ENCODE peak calls at places on chromosomes 3 and 15, in ten cellular contexts. G is mammary epithelial cell, D is suprapubic skin, R is fibroblast of lung, N is kidney, C is colonic mucosa, O is thoracic aorta, Y is cardiac muscle cell, V is PC-9, X is breast epithelium. S is an unnamed sample. For H3K4me1, the result is how much of the 10 kb centered on the place peaks cover.

GRCh38 chr3:150744041-150745026 is 18.6 kb downstream of the SIAH2 start:
- DNase-seq in G (peak), D (no peak), R (no peak), N (no peak), C (no peak), O (no peak), Y (no peak), V (no peak), X (no peak), S (no peak)

GRCh38 chr15:34914316-34914715 is 55.2 kb downstream of the AQR start:
- DNase-seq in G (no peak), D (no peak), R (no peak), N (no peak), C (no peak), O (no peak), Y (no peak), V (no peak), X (no peak), S (no peak)

GRCh38 chr3:150177673-150178378 is 207.1 kb upstream of the PFN2 start:
- DNase-seq in G (peak), D (no peak), R (peak), N (no peak), C (no peak), O (no peak), Y (no peak), V (no peak), X (no peak), S (no peak)

GRCh38 chr15:57476533-57476975 is 100.2 kb downstream of the CGNL1 start:
- DNase-seq in G (peak), D (no peak), R (peak), N (no peak), C (no peak), O (no peak), Y (no peak), V (no peak), X (peak), S (no peak)

GRCh38 chr3:131231710-131232348 is 149.7 kb upstream of the NUDT16 start:
- DNase-seq in G (no peak), D (no peak), R (peak), N (no peak), C (no peak), O (no peak), Y (no peak), V (no peak), X (no peak), S (no peak)

GRCh38 chr3:130508970-130509369 is 8.0 kb upstream of the COL6A6 start:
- DNase-seq in G (no peak), D (no peak), R (peak), N (peak), C (peak), O (no peak), Y (no peak), V (no peak), X (no peak), S (no peak)

GRCh38 chr15:40330368-40330836 is 6.9 kb downstream of the INAFM2 start:
- DNase-seq in G (peak), D (no peak), R (peak), N (peak), C (no peak), O (peak), Y (peak), V (no peak), X (peak), S (no peak)

GRCh38 chr3:184506579-184506978 is 55.0 kb upstream of the EPHB3 start:
- DNase-seq in G (no peak), D (no peak), R (no peak), N (no peak), C (no peak), O (no peak), Y (no peak), V (no peak), X (no peak), S (no peak)

GRCh38 chr3:54235998-54236397 is 113.6 kb downstream of the CACNA2D3 start:
- DNase-seq in G (no peak), D (no peak), R (no peak), N (no peak), C (no peak), O (no peak), Y (no peak), V (no peak), X (no peak), S (no peak)

GRCh38 chr3:126402666-126403302 is 8.1 kb downstream of the CFAP100 start:
- DNase-seq in G (no peak), D (no peak), R (no peak), N (no peak), C (no peak), O (no peak), Y (no peak), V (no peak), X (no peak), S (no peak)

GRCh38 chr3:38634133-38634532 is 15.4 kb downstream of the SCN5A start:
- DNase-seq in G (no peak), D (no peak), R (no peak), N (no peak), C (no peak), O (no peak), Y (no peak), V (peak), X (no peak), S (no peak)

GRCh38 chr15:67032608-67033007 is 32.8 kb upstream of the SMAD3 start:
- DNase-seq in G (no peak), D (no peak), R (no peak), N (no peak), C (no peak), O (no peak), Y (no peak), V (no peak), X (no peak), S (no peak)

GRCh38 chr3:176359211-176359610 is 838.1 kb downstream of the TBL1XR1 start:
- DNase-seq in G (no peak), D (no peak), R (no peak), N (no peak), C (no peak), O (no peak), Y (no peak), V (no peak), X (no peak), S (no peak)
- TF ChIP-seq CTCF in G (no peak), D (no peak), R (no peak), N (no peak), C (no peak), O (no peak), Y (no peak), V (peak), X (no peak), S (no peak)

GRCh38 chr15:100592898-100593297 is 9.1 kb downstream of the LINS1 start:
- DNase-seq in G (peak), D (no peak), R (no peak), N (no peak), C (no peak), O (no peak), Y (no peak), V (no peak), X (no peak), S (no peak)
- H3K4me1 ChIP-seq in G (under half), D (under half), R (under half), N (under half), C (under half), O (under half), Y (under half), V (under half), X (under half), S (half or more)

DNA sequence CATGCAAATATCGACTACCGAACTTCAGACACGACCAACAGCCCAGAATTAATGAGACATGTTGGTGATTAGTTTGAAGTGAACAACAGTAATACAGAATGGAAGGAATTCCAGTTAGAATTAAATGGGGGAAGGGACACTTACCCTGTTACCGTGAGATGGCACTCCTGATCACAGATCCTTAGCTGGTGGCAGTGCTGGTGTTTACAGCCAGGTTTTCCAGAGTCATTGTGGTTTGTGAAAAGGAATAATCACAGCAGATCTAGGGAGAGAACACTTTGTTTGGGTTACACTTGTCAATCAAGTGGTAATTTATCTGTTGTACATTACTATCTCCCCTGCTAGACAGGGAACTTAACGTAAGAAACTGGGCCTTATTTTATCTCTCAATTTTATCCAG is 217.4 kb downstream of the ADAMTS9 start:
- DNase-seq in G (no peak), D (no peak), R (no peak), N (no peak), C (no peak), O (no peak), Y (no peak), V (no peak), X (no peak), S (no peak)
- H3K27ac ChIP-seq in G (no peak), D (no peak), R (no peak), N (no peak), C (no peak), O (no peak), Y (no peak), V (no peak), X (no peak), S (no peak)

DNA sequence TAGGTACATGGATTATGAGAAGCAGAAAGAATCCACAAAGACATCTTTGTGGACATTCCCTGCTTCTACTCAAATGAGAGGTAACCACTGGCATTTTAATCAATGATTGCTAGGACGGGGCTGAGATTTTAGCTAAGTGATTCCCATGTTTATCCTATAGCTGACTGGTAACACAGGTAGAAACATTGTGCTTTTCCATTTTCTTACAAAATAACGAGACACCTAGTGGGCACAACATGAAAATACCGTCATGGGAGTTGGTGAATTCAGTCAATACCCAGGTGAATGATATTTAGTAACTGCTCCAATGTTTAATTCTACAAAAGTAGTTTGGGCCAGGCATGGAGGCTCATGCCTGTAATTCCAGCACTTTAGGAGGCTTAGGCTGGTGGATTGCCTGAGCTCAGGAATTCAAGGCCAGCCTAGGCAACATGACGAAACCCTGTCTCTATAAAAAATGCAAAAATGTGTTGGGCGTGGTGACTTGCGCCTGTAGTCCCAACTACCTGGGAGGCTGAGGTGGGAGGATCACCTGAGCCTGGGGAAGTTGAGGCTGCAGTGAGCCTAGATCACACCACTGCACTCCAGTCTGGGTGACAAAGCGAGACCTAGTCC is 37.2 kb upstream of the DENND4A start:
- DNase-seq in G (peak), D (no peak), R (peak), N (no peak), C (no peak), O (no peak), Y (no peak), V (no peak), X (no peak), S (no peak)
- TF ChIP-seq CTCF in G (peak), D (no peak), R (peak), N (peak), C (peak), O (peak), Y (peak), V (peak), X (peak), S (peak)

GRCh38 chr3:71088019-71088711 is 495.4 kb downstream of the FOXP1 start:
- DNase-seq in G (no peak), D (no peak), R (no peak), N (no peak), C (no peak), O (no peak), Y (no peak), V (no peak), X (no peak), S (no peak)

GRCh38 chr3:71087109-71088018 is 496.2 kb downstream of the FOXP1 start:
- DNase-seq in G (peak), D (no peak), R (peak), N (no peak), C (no peak), O (no peak), Y (no peak), V (no peak), X (no peak), S (peak)

GRCh38 chr3:71088742-71089141 is 494.8 kb downstream of the FOXP1 start:
- DNase-seq in G (no peak), D (no peak), R (no peak), N (no peak), C (no peak), O (no peak), Y (no peak), V (no peak), X (no peak), S (no peak)

GRCh38 chr3:71090207-71090606 is 493.3 kb downstream of the FOXP1 start:
- DNase-seq in G (no peak), D (no peak), R (no peak), N (no peak), C (no peak), O (no peak), Y (no peak), V (no peak), X (no peak), S (no peak)

DNA sequence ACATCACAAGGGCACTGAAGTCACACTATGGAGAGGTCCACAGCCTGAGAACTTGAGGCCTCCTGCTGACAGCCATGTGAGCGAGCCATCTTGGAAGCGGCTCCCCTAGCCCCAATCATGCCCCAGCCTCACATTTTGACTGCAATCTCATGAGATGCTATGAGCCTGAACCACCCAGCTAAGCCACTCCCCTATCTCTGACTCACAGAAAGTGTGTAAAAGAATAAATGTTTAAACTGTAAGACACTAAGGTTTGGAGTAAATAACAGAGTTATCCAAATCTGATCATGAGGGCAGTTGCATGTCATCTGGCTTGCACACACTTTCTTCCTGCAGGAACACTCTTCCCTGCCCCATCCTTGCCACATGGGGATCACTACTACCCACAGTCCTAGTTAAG is 494.3 kb downstream of the FOXP1 start:
- DNase-seq in G (no peak), D (no peak), R (peak), N (no peak), C (no peak), O (no peak), Y (no peak), V (no peak), X (no peak), S (no peak)
- H3K4me1 ChIP-seq in G (under half), D (under half), R (under half), N (under half), C (under half), O (under half), Y (under half), V (under half), X (under half), S (half or more)

GRCh38 chr3:186633481-186633880 is 6.7 kb upstream of the FETUB start:
- DNase-seq in G (no peak), D (no peak), R (no peak), N (no peak), C (no peak), O (no peak), Y (no peak), V (no peak), X (no peak), S (no peak)
- H3K27ac ChIP-seq in G (no peak), D (no peak), R (no peak), N (no peak), C (no peak), O (no peak), Y (no peak), V (no peak), X (no peak), S (no peak)

DNA sequence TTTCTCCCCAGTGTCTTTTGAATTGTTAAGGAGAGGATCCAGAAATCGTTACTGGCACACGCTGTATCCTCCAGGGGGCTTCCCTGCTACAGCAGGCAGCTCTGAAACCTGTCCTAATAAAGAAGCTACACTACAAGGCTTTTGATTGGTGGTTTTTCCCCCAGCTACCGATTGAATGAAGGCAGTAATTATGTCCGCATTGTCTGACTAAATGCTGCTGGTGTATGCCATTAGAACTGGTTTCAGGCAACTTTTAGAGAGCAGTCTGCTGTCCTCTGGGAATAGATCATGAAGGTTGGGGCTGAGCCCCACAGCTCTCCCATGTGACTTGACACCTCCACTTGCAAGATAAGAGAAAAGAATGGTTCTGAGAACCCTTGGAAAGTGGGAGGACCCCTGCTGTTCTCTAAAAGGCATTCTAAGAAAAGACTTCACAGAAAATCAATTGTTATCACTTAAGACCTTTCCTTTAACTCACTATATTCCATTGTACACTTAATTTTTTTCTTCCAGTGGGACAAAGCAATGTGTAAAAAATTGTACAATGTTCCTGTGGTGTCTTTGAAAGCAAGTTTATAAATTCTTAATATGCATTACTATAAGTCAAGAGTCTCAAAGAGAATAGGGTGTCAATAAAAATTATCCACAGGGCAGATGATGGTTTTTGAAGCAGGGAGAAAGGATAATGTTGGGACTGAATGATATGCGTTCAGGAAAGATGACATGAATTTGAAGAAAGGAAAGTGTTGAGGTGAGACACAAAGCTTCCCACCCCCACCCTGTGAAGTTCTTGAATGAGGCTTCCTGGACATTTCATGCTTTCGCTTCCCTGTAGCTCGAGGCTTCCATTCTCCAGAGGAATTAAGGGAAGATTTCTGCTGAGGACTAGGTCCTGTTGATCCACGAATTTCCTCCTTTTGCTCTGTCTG is 53.0 kb upstream of the DAZL start:
- DNase-seq in G (no peak), D (no peak), R (no peak), N (no peak), C (no peak), O (no peak), Y (peak), V (no peak), X (no peak), S (no peak)
- TF ChIP-seq CTCF in G (peak), D (no peak), R (no peak), N (no peak), C (no peak), O (no peak), Y (peak), V (no peak), X (no peak), S (no peak)

DNA sequence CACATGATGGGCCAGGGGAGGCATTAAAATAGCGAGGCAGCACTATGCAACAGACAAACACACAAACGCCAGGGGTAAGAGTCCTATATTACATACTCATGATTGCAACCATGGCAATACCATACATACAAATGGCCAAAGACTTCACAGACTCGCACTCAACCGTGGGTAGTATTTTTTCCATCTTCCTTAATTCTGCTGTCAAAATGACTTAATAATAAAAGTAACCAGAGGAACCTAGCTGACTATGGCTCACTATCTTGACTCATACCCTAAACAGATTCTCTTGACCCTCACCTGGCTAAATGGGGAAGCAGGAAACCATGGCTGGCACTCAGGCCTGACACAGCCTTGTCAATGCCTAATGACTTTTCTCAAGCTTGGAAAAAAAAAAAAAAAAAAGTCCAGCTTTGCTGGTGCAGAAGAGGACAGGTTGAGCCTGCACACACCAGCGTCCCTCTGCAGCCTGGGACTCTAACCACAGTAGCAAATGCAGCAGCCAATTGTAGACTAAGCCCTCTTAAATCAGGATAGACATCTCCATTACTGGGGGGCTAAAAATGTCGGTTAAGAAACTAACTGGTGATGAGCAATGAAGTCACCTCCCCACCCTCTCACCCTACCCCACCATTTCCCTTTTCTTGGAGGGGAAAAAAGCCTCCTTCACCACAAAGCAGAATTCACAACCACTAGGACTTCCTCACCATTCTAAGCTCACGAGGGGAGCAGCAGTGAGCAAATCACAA is 23.1 kb downstream of the CCDC12 start:
- DNase-seq in G (no peak), D (no peak), R (no peak), N (peak), C (no peak), O (no peak), Y (no peak), V (no peak), X (no peak), S (no peak)
- H3K4me1 ChIP-seq in G (under half), D (half or more), R (under half), N (half or more), C (under half), O (under half), Y (under half), V (under half), X (under half), S (half or more)

GRCh38 chr3:13594146-13594545 is 45.2 kb downstream of the FBLN2 start:
- DNase-seq in G (no peak), D (no peak), R (no peak), N (no peak), C (no peak), O (no peak), Y (no peak), V (no peak), X (no peak), S (no peak)
- H3K27ac ChIP-seq in G (no peak), D (no peak), R (no peak), N (no peak), C (no peak), O (no peak), Y (no peak), V (peak), X (no peak), S (no peak)